ENCODE peak calls at places on chromosomes 5 and 9, in six cellular contexts. E is natural killer cell, U is breast epithelium, Q is PC-9, N is MCF 10A, I is HepG2. X is an unnamed sample.

GRCh38 chr5:78758169-78758839 is 109.7 kb upstream of the LHFPL2 start:
- DNase-seq in U (no peak), E (no peak), Q (no peak), N (no peak), I (peak; percentile 91), X (no peak)

GRCh38 chr5:74063821-74064598 is 438.0 kb downstream of the ARHGEF28 start:
- DNase-seq in E (no peak), U (no peak), Q (peak; percentile 70), N (peak; percentile 64), I (peak; percentile 14), X (peak; percentile 27)

GRCh38 chr9:97594414-97594921 is 38.7 kb downstream of the TSTD2 start:
- DNase-seq in U (no peak), I (no peak), E (no peak), Q (no peak), N (no peak), X (no peak)

GRCh38 chr5:147162740-147163139 is 72.1 kb upstream of the STK32A start:
- DNase-seq in I (no peak), E (no peak), N (no peak), Q (no peak), U (no peak), X (no peak)

GRCh38 chr9:89839952-89840351 is 235.1 kb downstream of the GADD45G start:
- DNase-seq in I (no peak), Q (no peak), E (no peak), N (no peak), U (no peak), X (no peak)

GRCh38 chr9:113678119-113678861 is 197.8 kb upstream of the ZNF618 start:
- DNase-seq in Q (no peak), E (no peak), I (no peak), N (no peak), U (no peak), X (no peak)

GRCh38 chr9:27453860-27454553 is 70.1 kb upstream of the IFNK start:
- DNase-seq in N (no peak), I (no peak), E (no peak), U (no peak), Q (peak; percentile 2), X (no peak)

GRCh38 chr9:106846847-106847246 is 16.1 kb upstream of the ZNF462 start:
- DNase-seq in N (peak; percentile 80), E (no peak), U (no peak), I (no peak), Q (no peak), X (peak; percentile 30)

GRCh38 chr5:40904205-40904993 is 4.9 kb upstream of the C7 start:
- DNase-seq in U (no peak), I (peak; percentile 71), Q (peak; percentile 79), N (peak; percentile 81), E (no peak), X (peak; percentile 45)

GRCh38 chr5:141841781-141842180 is 36.4 kb downstream of the PCDH1 start:
- DNase-seq in E (no peak), Q (no peak), N (peak; percentile 32), I (no peak), U (peak; percentile 75), X (no peak)

GRCh38 chr9:74887041-74887980 is at the start of gene TRPM6:
- DNase-seq in N (peak; percentile 87), Q (peak; percentile 56), I (peak; percentile 66), U (peak; percentile 76), E (no peak), X (peak; percentile 12)

GRCh38 chr9:137605146-137606004 is at the start of gene ARRDC1:
- DNase-seq in E (peak; percentile 77), U (peak; percentile 95), Q (peak; percentile 95), I (peak; percentile 91), N (peak; percentile 94), X (peak; percentile 85)
- TF ChIP-seq CTCF in E (no peak), U (no peak), Q (no peak), I (peak; percentile 13), N (no peak), X (no peak)

GRCh38 chr5:88304356-88304755 is 35.7 kb upstream of the TMEM161B start:
- DNase-seq in I (no peak), Q (no peak), N (no peak), U (no peak), E (no peak), X (no peak)
- TF ChIP-seq CTCF in I (no peak), Q (no peak), N (no peak), U (no peak), E (no peak), X (no peak)

DNA sequence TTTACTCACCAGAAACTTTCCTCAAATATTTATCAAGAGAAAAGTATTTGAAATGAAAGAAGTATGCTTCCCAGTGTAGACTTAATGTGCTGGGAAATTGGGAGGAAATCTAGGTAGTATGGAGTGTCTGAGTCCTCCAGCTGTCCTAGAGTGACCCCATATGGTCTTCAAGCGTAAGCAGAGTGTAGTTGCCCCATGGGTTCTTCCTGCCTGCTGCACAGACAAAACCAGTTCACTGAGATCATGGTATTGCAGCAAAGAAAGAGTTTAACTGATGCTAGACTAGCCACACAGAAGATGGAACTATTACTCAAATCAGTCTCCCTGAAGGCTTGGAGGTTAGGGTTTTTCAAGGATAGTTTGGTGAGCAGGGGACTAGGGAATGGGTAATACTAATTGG is 114.9 kb upstream of the PRLR start:
- DNase-seq in I (peak; percentile 4), N (peak; percentile 16), Q (no peak), E (no peak), U (no peak), X (no peak)
- TF ChIP-seq CTCF in I (peak; percentile 53), N (no peak), Q (no peak), E (no peak), U (no peak), X (no peak)

DNA sequence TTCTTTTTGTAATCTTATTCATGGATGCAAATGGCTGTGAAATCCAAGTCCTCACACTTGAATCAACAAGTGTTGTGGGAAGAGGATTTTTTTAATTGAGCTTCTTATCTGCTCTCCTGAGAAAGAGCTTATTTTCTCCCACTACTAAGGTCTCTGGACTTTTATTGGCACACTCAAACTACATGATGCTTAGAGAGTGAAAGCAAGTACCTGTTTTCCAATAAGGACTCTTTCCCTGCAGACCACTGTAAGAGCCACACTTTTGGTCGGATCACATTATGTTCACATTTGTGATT is 546.4 kb upstream of the ARRDC3 start:
- DNase-seq in I (no peak), Q (no peak), N (no peak), U (no peak), E (no peak), X (no peak)
- TF ChIP-seq CTCF in I (no peak), Q (peak; percentile 15), N (no peak), U (no peak), E (no peak), X (peak; percentile 47)

DNA sequence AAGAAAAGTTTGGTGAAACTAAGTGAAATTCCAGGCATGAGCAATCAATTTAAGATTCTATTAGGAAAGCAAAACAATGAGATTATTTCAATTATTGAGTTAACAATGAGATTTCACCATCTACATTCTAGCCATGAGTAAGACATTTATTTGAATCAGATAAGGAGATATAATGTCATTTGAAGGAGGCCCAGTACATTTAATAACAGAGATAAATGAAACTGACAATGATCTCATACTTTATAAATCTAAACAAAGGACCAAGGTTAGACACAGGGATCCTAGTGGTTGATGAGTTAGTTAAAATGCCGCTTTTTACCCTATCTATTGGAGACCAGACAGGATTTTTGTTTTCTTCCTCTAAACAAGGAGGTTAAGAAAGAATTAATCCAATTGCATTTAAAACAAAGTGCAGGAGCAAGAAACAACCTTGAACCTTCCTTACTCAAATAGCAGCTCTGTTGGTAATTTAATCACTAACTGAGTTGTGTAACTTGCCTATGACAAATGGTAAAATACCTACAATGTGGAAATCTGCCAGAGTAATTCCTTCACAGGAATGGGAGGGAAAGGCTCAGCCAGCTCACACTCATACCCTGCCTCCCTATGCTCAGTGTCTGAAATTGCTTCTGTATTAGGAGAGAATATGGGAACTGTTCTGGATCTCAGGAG is 103.5 kb upstream of the NR3C1 start:
- DNase-seq in I (peak; percentile 99), Q (peak; percentile 45), N (peak; percentile 98), E (no peak), U (no peak), X (peak; percentile 97)
- TF ChIP-seq CTCF in I (peak; percentile 58), Q (no peak), N (peak; percentile 16), E (no peak), U (no peak), X (peak; percentile 35)

GRCh38 chr9:134818000-134818568 is 62.5 kb upstream of the FCN2 start:
- DNase-seq in U (no peak), N (no peak), Q (no peak), E (no peak), I (no peak), X (no peak)
- TF ChIP-seq CTCF in U (no peak), N (no peak), Q (no peak), E (no peak), I (peak; percentile 20), X (no peak)

X was measured in HFFc6.